ENCODE peak calls at places on chromosome 20, in six cellular contexts. Y is HCT116, H is GM23248, Z is SK-N-SH, M is GM23338, X is neural progenitor cell. L is an unnamed sample.

GRCh38 chr20:24684954-24685691 is 215.7 kb downstream of the SYNDIG1 start:
- DNase-seq in Y (no peak), H (no peak), Z (no peak), M (peak), X (peak), L (no peak)

GRCh38 chr20:409697-410559 is 1.8 kb downstream of the RBCK1 start:
- DNase-seq in Y (no peak), H (no peak), Z (no peak), M (no peak), X (no peak), L (no peak)

GRCh38 chr20:25398363-25399037 is 7.9 kb upstream of the ABHD12 start:
- DNase-seq in Y (no peak), H (no peak), Z (no peak), M (no peak), X (no peak), L (no peak)

GRCh38 chr20:62360854-62361798 is 6.0 kb downstream of the LAMA5 start:
- DNase-seq in Y (no peak), H (no peak), Z (no peak), M (peak), X (no peak), L (no peak)

GRCh38 chr20:24670341-24670821 is 201.0 kb downstream of the SYNDIG1 start:
- DNase-seq in Y (no peak), H (no peak), Z (no peak), M (no peak), X (no peak), L (no peak)

GRCh38 chr20:1784586-1784985 is 110.6 kb upstream of the SIRPA start:
- DNase-seq in Y (no peak), H (no peak), Z (no peak), M (no peak), X (no peak), L (no peak)

GRCh38 chr20:56343861-56344381 is 14.9 kb upstream of the FAM210B start:
- DNase-seq in Y (no peak), H (peak), Z (peak), M (peak), X (peak), L (peak)

GRCh38 chr20:41534842-41535241 is 83.3 kb downstream of the CHD6 start:
- DNase-seq in Y (no peak), H (peak), Z (no peak), M (no peak), X (no peak), L (no peak)

GRCh38 chr20:16922834-16923233 is 174.7 kb downstream of the OTOR start:
- DNase-seq in Y (no peak), H (peak), Z (no peak), M (no peak), X (no peak), L (no peak)

GRCh38 chr20:32626859-32627636 is 41.9 kb upstream of the NOL4L start:
- DNase-seq in Y (no peak), H (peak), Z (peak), M (no peak), X (no peak), L (no peak)

GRCh38 chr20:22966787-22967464 is 68.2 kb upstream of the SSTR4 start:
- DNase-seq in Y (no peak), H (no peak), Z (no peak), M (no peak), X (no peak), L (no peak)
- TF ChIP-seq EZH2phosphoT487 in Y (no peak), H (no peak), Z (no peak), M (no peak), X (no peak), L (no peak)

GRCh38 chr20:36606171-36607116 is 865 bp downstream of the RAB5IF start:
- DNase-seq in Y (no peak), H (peak), Z (no peak), M (peak), X (peak), L (peak)

GRCh38 chr20:36605309-36606170 is at the start of gene RAB5IF:
- DNase-seq in Y (peak), H (peak), Z (peak), M (peak), X (peak), L (peak)

GRCh38 chr20:36604952-36605308 is 649 bp upstream of the RAB5IF start:
- DNase-seq in Y (peak), H (no peak), Z (peak), M (peak), X (peak), L (peak)

GRCh38 chr20:36611625-36612024 is 6.0 kb downstream of the RAB5IF start:
- DNase-seq in Y (no peak), H (no peak), Z (no peak), M (no peak), X (no peak), L (no peak)

GRCh38 chr20:36607586-36608387 is 2.2 kb downstream of the RAB5IF start:
- DNase-seq in Y (no peak), H (peak), Z (no peak), M (no peak), X (no peak), L (no peak)
- H3K4me3 ChIP-seq in Y (peak), H (peak), Z (peak), M (peak), X (no peak), L (peak)

DNA sequence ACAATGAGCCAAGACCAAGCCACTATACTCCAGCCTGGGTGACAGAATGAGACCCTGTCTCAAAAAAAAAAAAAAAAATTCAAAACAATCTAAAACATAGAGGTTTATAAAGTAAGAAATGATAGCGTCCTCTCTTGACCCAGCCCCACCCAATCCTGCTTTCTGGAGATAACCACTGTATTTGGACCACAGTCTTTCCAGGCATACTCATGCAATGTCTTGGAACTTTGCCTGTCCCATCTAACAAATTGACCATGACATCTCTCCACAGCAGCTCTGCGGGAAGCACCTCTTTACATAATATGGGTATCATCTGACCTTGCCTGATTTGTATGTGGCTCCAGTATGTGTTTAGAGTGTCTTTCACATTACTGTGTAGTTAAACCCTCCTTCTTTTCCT is 9.1 kb upstream of the SHLD1 start:
- DNase-seq in Y (no peak), H (peak), Z (no peak), M (no peak), X (no peak), L (no peak)
- TF ChIP-seq EZH2phosphoT487 in Y (no peak), H (no peak), Z (no peak), M (no peak), X (no peak), L (no peak)

GRCh38 chr20:18056174-18057105 is 1.3 kb downstream of the OVOL2 start:
- DNase-seq in Y (no peak), H (peak), Z (peak), M (peak), X (peak), L (peak)
- H3K4me3 ChIP-seq in Y (peak), H (no peak), Z (no peak), M (peak), X (peak), L (peak)

GRCh38 chr20:63895886-63896135 is 885 bp downstream of the DNAJC5 start:
- DNase-seq in Y (no peak), H (peak), Z (no peak), M (no peak), X (peak), L (no peak)
- TF ChIP-seq EZH2phosphoT487 in Y (no peak), H (no peak), Z (no peak), M (no peak), X (no peak), L (no peak)